ENCODE peak calls at places on chromosomes 6 and 20, in seven cellular contexts. I, P, G, Z, Y, M and E are unnamed samples.

GRCh38 chr20:48831702-48832422 is 4.1 kb upstream of the PREX1 start:
- DNase-seq in I (no peak), P (peak; percentile 48), G (no peak), Z (peak; percentile 73), Y (no peak), M (no peak), E (no peak)

GRCh38 chr6:134630468-134631180 is 312.7 kb upstream of the SGK1 start:
- DNase-seq in I (no peak), P (no peak), G (no peak), Z (no peak), Y (no peak), M (no peak), E (peak; percentile 81)

GRCh38 chr6:107304421-107305025 is 154.8 kb downstream of the PDSS2 start:
- DNase-seq in I (no peak), P (no peak), G (no peak), Z (no peak), Y (no peak), M (peak; percentile 48), E (no peak)

GRCh38 chr6:21109421-21110178 is 484.0 kb upstream of the SOX4 start:
- DNase-seq in I (peak; percentile 33), P (no peak), G (peak; percentile 19), Z (peak; percentile 5), Y (no peak), M (peak; percentile 90), E (no peak)

GRCh38 chr6:107264357-107264831 is 149.1 kb upstream of the BEND3 start:
- DNase-seq in I (peak; percentile 91), P (no peak), G (no peak), Z (peak; percentile 37), Y (no peak), M (no peak), E (peak; percentile 18)

GRCh38 chr20:23116301-23117089 is 30.4 kb upstream of the CD93 start:
- DNase-seq in I (peak; percentile 25), P (no peak), G (no peak), Z (no peak), Y (no peak), M (no peak), E (peak; percentile 62)

GRCh38 chr6:7035837-7036249 is 71.9 kb upstream of the RREB1 start:
- DNase-seq in I (no peak), P (no peak), G (no peak), Z (no peak), Y (no peak), M (no peak), E (peak; percentile 64)

GRCh38 chr20:61847986-61848385 is 217.7 kb downstream of the TAF4 start:
- DNase-seq in I (no peak), P (no peak), G (no peak), Z (no peak), Y (no peak), M (no peak), E (no peak)

GRCh38 chr20:13263451-13263850 is 42.4 kb downstream of the ISM1 start:
- DNase-seq in I (no peak), P (no peak), G (no peak), Z (no peak), Y (no peak), M (no peak), E (no peak)

GRCh38 chr20:43304598-43304997 is 114.9 kb upstream of the PTPRT start:
- DNase-seq in I (no peak), P (no peak), G (no peak), Z (no peak), Y (no peak), M (no peak), E (no peak)

GRCh38 chr20:53748821-53749402 is 155.3 kb upstream of the ZNF217 start:
- DNase-seq in I (no peak), P (no peak), G (no peak), Z (no peak), Y (no peak), M (no peak), E (no peak)

GRCh38 chr6:37698264-37699137 is 818 bp upstream of the MDGA1 start:
- DNase-seq in I (no peak), P (peak; percentile 88), G (no peak), Z (peak; percentile 37), Y (peak; percentile 82), M (peak; percentile 24), E (peak; percentile 75)

GRCh38 chr6:9250852-9251251 is 815.5 kb upstream of the SLC35B3 start:
- DNase-seq in I (peak; percentile 16), P (no peak), G (no peak), Z (no peak), Y (peak; percentile 64), M (peak; percentile 63), E (peak; percentile 27)

GRCh38 chr6:10458287-10458686 is 43.4 kb upstream of the TFAP2A start:
- DNase-seq in I (no peak), P (no peak), G (no peak), Z (no peak), Y (no peak), M (no peak), E (no peak)

GRCh38 chr20:45343867-45344721 is 4.1 kb downstream of the SDC4 start:
- DNase-seq in I (peak; percentile 97), P (peak; percentile 35), G (no peak), Z (no peak), Y (no peak), M (peak; percentile 72), E (peak; percentile 91)
- TF ChIP-seq POLR2A in I (peak; percentile 83), P (peak; percentile 40), G (no peak), Z (no peak), Y (no peak), M (no peak), E (no peak)

DNA sequence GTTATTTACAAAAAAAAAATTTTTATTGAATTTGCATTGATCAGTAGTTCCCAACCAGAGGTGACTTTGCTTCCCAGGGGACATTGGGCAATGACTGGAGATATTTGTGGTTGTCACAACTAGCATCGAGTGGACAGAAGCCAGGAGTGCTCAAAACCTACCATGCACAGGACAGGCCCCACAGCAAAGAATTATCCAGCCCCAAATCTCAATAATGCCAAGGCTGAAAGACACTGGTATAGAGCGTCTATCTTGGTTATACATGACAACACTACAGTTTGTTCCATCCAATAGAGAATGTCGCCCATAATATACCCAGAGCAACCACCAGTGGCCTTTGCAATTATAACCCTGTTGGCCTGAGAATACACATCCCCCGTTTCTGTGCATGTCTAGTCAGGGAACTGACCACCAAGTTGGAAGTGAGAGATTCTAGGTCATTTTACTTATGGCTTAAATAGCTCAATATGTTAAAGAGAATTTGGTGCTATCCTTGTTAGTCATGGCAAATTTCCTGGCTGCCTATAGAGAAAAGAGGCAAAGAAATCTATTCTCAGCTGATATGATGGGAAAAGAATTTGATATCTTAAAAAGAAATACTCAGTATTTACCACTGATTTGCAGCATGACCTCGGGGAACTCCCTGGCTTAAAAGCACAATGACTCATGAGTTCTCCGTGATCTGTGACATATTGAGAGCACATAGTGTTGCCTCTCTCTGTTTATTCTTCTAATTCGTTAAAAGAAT is 76.0 kb upstream of the ADTRP start:
- DNase-seq in I (no peak), P (no peak), G (no peak), Z (peak; percentile 5), Y (no peak), M (no peak), E (peak; percentile 23)
- TF ChIP-seq MAX in I (no peak), P (no peak), G (no peak), Z (no peak), Y (no peak), M (no peak), E (no peak)

GRCh38 chr6:157905590-157906337 is 75.9 kb upstream of the SYNJ2 start:
- DNase-seq in I (no peak), P (no peak), G (no peak), Z (peak; percentile 2), Y (peak; percentile 54), M (no peak), E (peak; percentile 8)
- TF ChIP-seq CTCF in I (no peak), P (peak; percentile 28), G (no peak), Z (no peak), Y (peak; percentile 8), M (no peak), E (no peak)

DNA sequence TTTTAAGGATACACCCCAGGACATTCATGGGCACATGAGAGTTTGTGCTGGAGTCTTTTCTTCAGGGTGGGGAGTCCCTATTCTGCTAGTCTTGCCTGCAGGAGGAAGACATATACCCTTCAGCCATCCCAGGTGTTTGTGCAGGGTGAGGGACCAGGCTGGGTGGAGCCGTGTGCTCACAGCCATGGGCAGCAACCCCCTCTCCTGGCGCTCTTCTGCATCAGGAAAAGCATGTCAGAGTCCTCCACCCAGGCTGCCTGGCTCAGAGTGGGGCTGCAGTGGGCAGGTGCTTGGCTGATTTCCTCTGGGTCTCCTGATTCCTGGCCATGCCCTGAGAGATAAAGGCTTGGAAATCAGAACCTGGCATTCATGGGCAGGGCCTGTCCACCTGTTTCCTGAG is 22.7 kb upstream of the MLN start:
- DNase-seq in I (no peak), P (no peak), G (no peak), Z (no peak), Y (no peak), M (no peak), E (no peak)
- TF ChIP-seq POLR2A in I (no peak), P (no peak), G (no peak), Z (no peak), Y (no peak), M (no peak), E (no peak)

DNA sequence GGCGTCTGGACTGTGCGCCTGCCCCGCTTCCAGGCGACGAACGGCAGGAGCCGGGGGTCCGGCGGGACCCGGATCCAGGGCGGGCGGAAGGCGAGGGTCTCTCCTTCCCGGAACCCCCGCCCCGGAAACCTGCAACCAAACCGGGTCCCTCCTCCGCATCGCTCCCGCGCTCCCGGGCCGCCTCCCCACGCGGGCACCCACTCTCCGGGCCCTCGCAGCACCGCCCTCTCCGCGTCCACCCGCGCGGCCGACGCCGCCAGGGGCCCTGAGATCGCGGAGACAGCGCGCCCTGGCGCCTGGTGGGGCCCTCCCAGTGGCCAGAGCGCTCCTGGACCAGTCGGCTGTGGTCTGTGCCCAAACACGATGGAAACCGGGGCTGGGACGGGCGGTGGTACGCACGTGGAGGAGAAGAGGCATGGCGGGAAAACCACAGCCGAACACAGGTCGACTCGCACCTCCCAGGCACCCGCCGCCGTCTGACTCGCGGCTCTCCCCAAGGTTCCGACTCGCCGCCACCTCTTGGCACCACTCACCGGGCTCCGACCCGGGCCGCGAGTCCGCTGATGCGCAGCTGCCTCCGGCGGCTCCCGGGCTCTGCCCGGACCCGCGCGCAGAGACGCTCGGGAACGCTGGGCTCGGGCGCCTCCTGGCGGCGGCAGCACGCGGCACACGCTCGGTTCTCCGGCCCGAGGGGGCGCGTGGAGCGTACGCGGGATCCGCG is 7.9 kb downstream of the NKX2-2 start:
- DNase-seq in I (no peak), P (peak; percentile 80), G (no peak), Z (peak; percentile 80), Y (peak; percentile 90), M (peak; percentile 44), E (peak; percentile 35)
- TF ChIP-seq MAX in I (peak; percentile 75), P (peak; percentile 9), G (no peak), Z (peak; percentile 96), Y (peak; percentile 98), M (peak; percentile 83), E (no peak)